ENCODE peak calls at places on chromosomes 13 and 19, in six cellular contexts. Q is fibroblast of mammary gland, B is iPS-NIHi11, A is stromal cell of bone marrow, V is foreskin melanocyte, L is progenitor cell of endocrine pancreas. Z is an unnamed sample.

GRCh38 chr19:17401628-17402027 is 3.8 kb downstream of the BST2 start:
- DNase-seq in Q (no peak), B (no peak), A (no peak), V (no peak), L (no peak), Z (no peak)

GRCh38 chr13:95553614-95554385 is 1.3 kb downstream of the CLDN10 start:
- DNase-seq in Q (no peak), B (peak; percentile 23), A (no peak), V (no peak), L (no peak), Z (no peak)

GRCh38 chr19:43957891-43958290 is 6.9 kb downstream of the ZNF221 start:
- DNase-seq in Q (peak; percentile 93), B (no peak), A (peak; percentile 27), V (no peak), L (no peak), Z (no peak)

GRCh38 chr13:51047434-51048165 is 63.5 kb downstream of the C13orf42 start:
- DNase-seq in Q (no peak), B (no peak), A (no peak), V (peak; percentile 98), L (no peak), Z (no peak)

GRCh38 chr13:99228737-99229691 is 28.4 kb downstream of the UBAC2 start:
- DNase-seq in Q (peak; percentile 19), B (no peak), A (peak; percentile 54), V (peak; percentile 95), L (no peak), Z (no peak)

GRCh38 chr19:55176116-55176515 is 4.0 kb downstream of the SYT5 start:
- DNase-seq in Q (no peak), B (no peak), A (no peak), V (peak; percentile 69), L (no peak), Z (no peak)

GRCh38 chr19:49660338-49660961 is 5.2 kb downstream of the IRF3 start:
- DNase-seq in Q (no peak), B (peak; percentile 2), A (no peak), V (no peak), L (no peak), Z (no peak)

GRCh38 chr13:98813993-98814392 is 61.5 kb upstream of the SLC15A1 start:
- DNase-seq in Q (peak; percentile 36), B (no peak), A (no peak), V (no peak), L (no peak), Z (no peak)

GRCh38 chr19:51354742-51355148 is 11.4 kb downstream of the ETFB start:
- DNase-seq in Q (no peak), B (peak; percentile 71), A (no peak), V (peak; percentile 87), L (peak; percentile 50), Z (peak; percentile 87)

GRCh38 chr19:55301459-55302331 is 17.9 kb downstream of the BRSK1 start:
- DNase-seq in Q (peak; percentile 68), B (peak; percentile 100), A (peak; percentile 37), V (peak; percentile 59), L (peak; percentile 86), Z (peak; percentile 91)

GRCh38 chr13:111168116-111168515 is 53.0 kb downstream of the ARHGEF7 start:
- DNase-seq in Q (no peak), B (no peak), A (no peak), V (no peak), L (no peak), Z (no peak)

GRCh38 chr13:72864142-72865035 is 82.5 kb downstream of the PIBF1 start:
- DNase-seq in Q (peak; percentile 70), B (no peak), A (peak; percentile 56), V (no peak), L (no peak), Z (no peak)

GRCh38 chr19:28393574-28394336 is 819.2 kb downstream of the UQCRFS1 start:
- DNase-seq in Q (peak; percentile 6), B (peak; percentile 27), A (no peak), V (no peak), L (no peak), Z (no peak)

GRCh38 chr13:76523740-76524382 is 362.3 kb downstream of the KCTD12 start:
- DNase-seq in Q (no peak), B (no peak), A (no peak), V (no peak), L (no peak), Z (no peak)

GRCh38 chr13:99987180-99988047 is 5.8 kb downstream of the ZIC2 start:
- DNase-seq in Q (no peak), B (no peak), A (no peak), V (no peak), L (no peak), Z (no peak)

GRCh38 chr19:13015361-13016231 is 20.3 kb downstream of the NFIX start:
- DNase-seq in Q (peak; percentile 54), B (no peak), A (no peak), V (no peak), L (no peak), Z (no peak)

GRCh38 chr13:44068737-44069136 is 189.0 kb downstream of the LACC1 start:
- DNase-seq in Q (peak; percentile 82), B (peak; percentile 17), A (peak; percentile 58), V (no peak), L (no peak), Z (no peak)

GRCh38 chr19:1445932-1446712 is 3.8 kb upstream of the APC2 start:
- DNase-seq in Q (no peak), B (peak; percentile 84), A (no peak), V (no peak), L (no peak), Z (peak; percentile 78)

GRCh38 chr13:80363890-80364503 is 23.1 kb upstream of the SPRY2 start:
- DNase-seq in Q (peak; percentile 48), B (no peak), A (no peak), V (peak; percentile 27), L (no peak), Z (no peak)

GRCh38 chr19:44722131-44723121 is 23.5 kb downstream of the CEACAM16 start:
- DNase-seq in Q (no peak), B (no peak), A (no peak), V (no peak), L (no peak), Z (no peak)

GRCh38 chr19:38734426-38735256 is 9.6 kb downstream of the CAPN12 start:
- DNase-seq in Q (no peak), B (no peak), A (no peak), V (no peak), L (no peak), Z (no peak)

GRCh38 chr13:106348032-106348431 is 187.4 kb downstream of the EFNB2 start:
- DNase-seq in Q (peak; percentile 28), B (no peak), A (no peak), V (no peak), L (no peak), Z (peak; percentile 58)

GRCh38 chr13:109630281-109630680 is 156.1 kb downstream of the IRS2 start:
- DNase-seq in Q (no peak), B (no peak), A (no peak), V (no peak), L (no peak), Z (no peak)

GRCh38 chr19:7346488-7346971 is 2.2 kb upstream of the ARHGEF18 start:
- DNase-seq in Q (no peak), B (no peak), A (no peak), V (no peak), L (no peak), Z (no peak)

Z was measured in neuronal stem cell.